ENCODE peak calls at places on chromosome 7, in five cellular contexts. One of them, this sample, is unnamed.

GRCh38 chr7:41297167-41297566 is 405.7 kb downstream of the INHBA start:
- DNase-seq in SK-N-SH: no peak
- DNase-seq in K562: no peak
- DNase-seq in IMR-90: no peak
- DNase-seq in GM12878: no peak
- DNase-seq in this sample: no peak

GRCh38 chr7:41247128-41247865 is 455.6 kb downstream of the INHBA start:
- DNase-seq in IMR-90: peak
- DNase-seq in K562: no peak
- DNase-seq in SK-N-SH: no peak
- DNase-seq in GM12878: no peak
- DNase-seq in this sample: no peak

GRCh38 chr7:20407585-20408466 is 77.1 kb downstream of the ITGB8 start:
- DNase-seq in GM12878: no peak
- DNase-seq in IMR-90: peak
- DNase-seq in K562: no peak
- DNase-seq in SK-N-SH: no peak
- DNase-seq in this sample: peak

GRCh38 chr7:24965831-24966708 is 13.9 kb downstream of the OSBPL3 start:
- DNase-seq in IMR-90: peak
- DNase-seq in K562: peak
- DNase-seq in SK-N-SH: no peak
- DNase-seq in GM12878: peak
- DNase-seq in this sample: no peak

GRCh38 chr7:12067156-12067831 is 143.8 kb upstream of the TMEM106B start:
- DNase-seq in GM12878: peak
- DNase-seq in IMR-90: peak
- DNase-seq in K562: peak
- DNase-seq in SK-N-SH: peak
- DNase-seq in this sample: peak

GRCh38 chr7:129875745-129876411 is 76.9 kb downstream of the UBE2H start:
- DNase-seq in GM12878: no peak
- DNase-seq in IMR-90: peak
- DNase-seq in K562: peak
- DNase-seq in SK-N-SH: no peak
- DNase-seq in this sample: peak

GRCh38 chr7:301291-302053 is 11.5 kb downstream of the FOXL3 start:
- DNase-seq in IMR-90: no peak
- DNase-seq in K562: no peak
- DNase-seq in GM12878: no peak
- DNase-seq in SK-N-SH: no peak
- DNase-seq in this sample: no peak

GRCh38 chr7:73799282-73800141 is 29.4 kb upstream of the CLDN3 start:
- DNase-seq in K562: no peak
- DNase-seq in IMR-90: no peak
- DNase-seq in SK-N-SH: no peak
- DNase-seq in GM12878: no peak
- DNase-seq in this sample: peak

GRCh38 chr7:20095862-20096261 is 121.3 kb downstream of the MACC1 start:
- DNase-seq in K562: no peak
- DNase-seq in SK-N-SH: no peak
- DNase-seq in GM12878: no peak
- DNase-seq in IMR-90: no peak
- DNase-seq in this sample: no peak

GRCh38 chr7:37549542-37549941 is 100.9 kb upstream of the ELMO1 start:
- DNase-seq in GM12878: no peak
- DNase-seq in K562: no peak
- DNase-seq in IMR-90: no peak
- DNase-seq in SK-N-SH: no peak
- DNase-seq in this sample: no peak

GRCh38 chr7:106471686-106472440 is 187.1 kb upstream of the NAMPT start:
- DNase-seq in IMR-90: no peak
- DNase-seq in K562: no peak
- DNase-seq in SK-N-SH: no peak
- DNase-seq in GM12878: no peak
- DNase-seq in this sample: no peak

DNA sequence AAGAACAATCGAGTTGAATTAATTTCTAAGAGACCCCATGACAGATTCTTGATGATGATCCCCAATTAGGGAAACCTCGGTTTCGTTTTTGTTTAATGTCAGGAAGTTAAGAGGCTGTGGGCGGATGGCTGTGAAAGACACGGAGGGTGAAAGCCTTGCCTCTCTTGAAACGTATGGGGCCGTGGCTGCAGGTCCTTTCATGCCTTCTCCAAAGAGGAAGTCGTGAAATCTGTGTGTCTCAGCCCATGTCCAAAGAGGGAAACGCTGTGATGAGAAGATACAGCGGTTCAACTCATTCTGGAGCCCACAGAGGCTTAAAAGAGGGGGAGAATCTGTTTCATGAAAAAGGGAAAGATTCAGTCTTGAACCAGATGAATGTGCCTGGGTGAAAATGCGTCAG is 51.4 kb upstream of the CARD11 start:
- DNase-seq in GM12878: no peak
- DNase-seq in IMR-90: no peak
- DNase-seq in SK-N-SH: no peak
- DNase-seq in K562: no peak
- DNase-seq in this sample: no peak
- TF ChIP-seq RFX5 in GM12878: no peak
- TF ChIP-seq RFX5 in IMR-90: no peak
- TF ChIP-seq RFX5 in SK-N-SH: no peak
- TF ChIP-seq RFX5 in K562: no peak
- TF ChIP-seq RFX5 in this sample: no peak

GRCh38 chr7:114415054-114415997 is 711 bp downstream of the FOXP2 start:
- DNase-seq in K562: no peak
- DNase-seq in IMR-90: no peak
- DNase-seq in GM12878: no peak
- DNase-seq in SK-N-SH: no peak
- DNase-seq in this sample: no peak
- TF ChIP-seq USF2 in K562: no peak
- TF ChIP-seq USF2 in IMR-90: no peak
- TF ChIP-seq USF2 in GM12878: no peak
- TF ChIP-seq USF2 in SK-N-SH: no peak
- TF ChIP-seq USF2 in this sample: no peak

GRCh38 chr7:159006610-159007130 is 138.0 kb downstream of the VIPR2 start:
- DNase-seq in GM12878: no peak
- DNase-seq in K562: peak
- DNase-seq in IMR-90: no peak
- DNase-seq in SK-N-SH: no peak
- DNase-seq in this sample: no peak
- TF ChIP-seq RFX5 in GM12878: no peak
- TF ChIP-seq RFX5 in K562: no peak
- TF ChIP-seq RFX5 in IMR-90: no peak
- TF ChIP-seq RFX5 in SK-N-SH: no peak
- TF ChIP-seq RFX5 in this sample: no peak

DNA sequence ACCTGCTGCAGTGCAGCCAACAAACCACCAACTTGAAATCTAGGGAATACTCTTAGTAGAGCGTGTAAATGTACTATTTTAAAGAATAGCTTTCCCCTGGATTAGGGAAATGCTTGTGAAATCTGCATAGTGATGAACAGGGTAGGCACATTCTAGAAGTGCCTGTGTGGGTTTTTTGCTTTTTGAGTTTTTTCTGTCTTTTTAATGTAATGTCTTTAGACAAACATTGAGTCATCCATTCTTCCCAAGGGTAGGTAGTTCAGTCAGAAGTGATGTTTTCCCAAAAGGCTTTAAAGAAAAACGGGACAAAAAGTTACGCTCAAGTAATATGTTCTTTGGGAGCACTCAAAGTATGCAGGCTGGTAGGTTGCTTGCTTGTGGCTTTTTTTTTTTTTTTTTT is 130.0 kb downstream of the AUTS2 start:
- DNase-seq in SK-N-SH: no peak
- DNase-seq in IMR-90: no peak
- DNase-seq in K562: no peak
- DNase-seq in GM12878: no peak
- DNase-seq in this sample: no peak
- TF ChIP-seq USF2 in SK-N-SH: no peak
- TF ChIP-seq USF2 in IMR-90: no peak
- TF ChIP-seq USF2 in K562: no peak
- TF ChIP-seq USF2 in GM12878: no peak
- TF ChIP-seq USF2 in this sample: no peak

DNA sequence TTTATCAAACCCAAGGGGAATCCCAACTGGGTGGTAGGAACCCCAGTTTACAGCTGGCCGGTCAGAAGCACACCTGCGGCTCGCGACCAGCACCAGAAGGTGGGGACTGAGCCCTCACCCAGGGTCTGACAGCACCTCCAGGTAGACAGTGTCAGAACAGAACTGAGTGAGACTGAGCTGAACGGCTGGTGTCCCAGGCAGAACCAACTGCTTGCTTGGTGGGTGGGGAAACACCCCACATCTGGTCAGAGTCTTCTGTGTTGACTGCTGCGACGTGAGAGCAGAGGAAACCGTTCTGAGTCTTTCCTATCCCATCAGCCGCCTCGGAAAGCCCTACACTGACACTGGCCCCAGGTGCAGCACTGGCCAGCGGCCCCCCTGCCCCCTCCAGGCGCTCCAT is 160.7 kb downstream of the MAD1L1 start:
- DNase-seq in GM12878: peak
- DNase-seq in SK-N-SH: no peak
- DNase-seq in IMR-90: no peak
- DNase-seq in K562: no peak
- DNase-seq in this sample: no peak
- TF ChIP-seq RFX5 in GM12878: no peak
- TF ChIP-seq RFX5 in SK-N-SH: no peak
- TF ChIP-seq RFX5 in IMR-90: no peak
- TF ChIP-seq RFX5 in K562: no peak
- TF ChIP-seq RFX5 in this sample: no peak

GRCh38 chr7:45978010-45978681 is 57.1 kb upstream of the IGFBP3 start:
- DNase-seq in GM12878: peak
- DNase-seq in IMR-90: peak
- DNase-seq in K562: no peak
- DNase-seq in SK-N-SH: no peak
- DNase-seq in this sample: peak

GRCh38 chr7:45979275-45980180 is 58.5 kb upstream of the IGFBP3 start:
- DNase-seq in GM12878: no peak
- DNase-seq in SK-N-SH: no peak
- DNase-seq in IMR-90: no peak
- DNase-seq in K562: no peak
- DNase-seq in this sample: no peak

GRCh38 chr7:45980181-45980905 is 59.3 kb upstream of the IGFBP3 start:
- DNase-seq in K562: no peak
- DNase-seq in GM12878: no peak
- DNase-seq in IMR-90: peak
- DNase-seq in SK-N-SH: no peak
- DNase-seq in this sample: no peak

GRCh38 chr7:45977256-45977655 is 56.2 kb upstream of the IGFBP3 start:
- DNase-seq in K562: no peak
- DNase-seq in SK-N-SH: no peak
- DNase-seq in IMR-90: no peak
- DNase-seq in GM12878: no peak
- DNase-seq in this sample: no peak

GRCh38 chr7:45978731-45979211 is 57.7 kb upstream of the IGFBP3 start:
- DNase-seq in GM12878: no peak
- DNase-seq in K562: no peak
- DNase-seq in SK-N-SH: no peak
- DNase-seq in IMR-90: peak
- DNase-seq in this sample: peak
- TF ChIP-seq USF2 in GM12878: no peak
- TF ChIP-seq USF2 in K562: no peak
- TF ChIP-seq USF2 in SK-N-SH: no peak
- TF ChIP-seq USF2 in IMR-90: no peak
- TF ChIP-seq USF2 in this sample: no peak

GRCh38 chr7:111392294-111392693 is 170.0 kb downstream of the IMMP2L start:
- DNase-seq in IMR-90: no peak
- DNase-seq in K562: no peak
- DNase-seq in GM12878: no peak
- DNase-seq in SK-N-SH: no peak
- DNase-seq in this sample: no peak
- TF ChIP-seq RFX5 in IMR-90: no peak
- TF ChIP-seq RFX5 in K562: no peak
- TF ChIP-seq RFX5 in GM12878: no peak
- TF ChIP-seq RFX5 in SK-N-SH: no peak
- TF ChIP-seq RFX5 in this sample: no peak